ENCODE peak calls at places on chromosomes 1 and 21, in eight cellular contexts. L is IMR-90, M is DND-41, K is cardiac fibroblast, U is BJ, T is HFF-Myc, Q is lower leg skin, I is GM06990. C is an unnamed sample.

GRCh38 chr1:217911908-217912307 is 280.8 kb downstream of the SPATA17 start:
- DNase-seq in L (no peak), M (peak; percentile 6), K (no peak), U (no peak), T (no peak), Q (no peak), I (no peak), C (peak; percentile 7)

GRCh38 chr1:41870076-41870562 is 48.6 kb downstream of the HIVEP3 start:
- DNase-seq in L (peak; percentile 82), M (no peak), K (peak; percentile 31), U (no peak), T (no peak), Q (no peak), I (peak; percentile 34), C (peak; percentile 44)

GRCh38 chr1:220528679-220529529 is 968 bp downstream of the MARK1 start:
- DNase-seq in L (no peak), M (no peak), K (no peak), U (no peak), T (no peak), Q (peak; percentile 87), I (peak; percentile 15), C (no peak)

GRCh38 chr1:230787471-230787870 is 40.3 kb downstream of the CAPN9 start:
- DNase-seq in L (no peak), M (no peak), K (no peak), U (no peak), T (no peak), Q (peak; percentile 50), I (no peak), C (no peak)

GRCh38 chr1:71668059-71668458 is 587.2 kb upstream of the ZRANB2 start:
- DNase-seq in L (peak; percentile 44), M (no peak), K (no peak), U (no peak), T (no peak), Q (no peak), I (no peak), C (no peak)

GRCh38 chr1:5798151-5798730 is 194.0 kb downstream of the NPHP4 start:
- DNase-seq in L (no peak), M (no peak), K (no peak), U (no peak), T (no peak), Q (no peak), I (no peak), C (no peak)

GRCh38 chr1:11545793-11546192 is 66.8 kb downstream of the DISP3 start:
- DNase-seq in L (no peak), M (no peak), K (no peak), U (no peak), T (no peak), Q (no peak), I (no peak), C (no peak)

GRCh38 chr1:109667452-109668122 is at the start of gene GSTM2:
- DNase-seq in L (peak; percentile 77), M (peak; percentile 91), K (peak; percentile 92), U (peak; percentile 42), T (peak; percentile 30), Q (peak; percentile 99), I (peak; percentile 85), C (peak; percentile 91)

GRCh38 chr1:27179373-27179772 is 24.4 kb upstream of the SLC9A1 start:
- DNase-seq in L (no peak), M (no peak), K (peak; percentile 53), U (no peak), T (no peak), Q (no peak), I (no peak), C (no peak)

GRCh38 chr1:43522776-43523480 is 7.8 kb upstream of the PTPRF start:
- DNase-seq in L (peak; percentile 93), M (no peak), K (peak; percentile 29), U (peak; percentile 39), T (peak; percentile 25), Q (no peak), I (no peak), C (no peak)

GRCh38 chr1:180971273-180971997 is 51.2 kb downstream of the STX6 start:
- DNase-seq in L (no peak), M (no peak), K (no peak), U (no peak), T (no peak), Q (no peak), I (no peak), C (no peak)

GRCh38 chr1:44068442-44068861 is 37.2 kb upstream of the SLC6A9 start:
- DNase-seq in L (no peak), M (no peak), K (no peak), U (no peak), T (no peak), Q (no peak), I (peak; percentile 61), C (no peak)

GRCh38 chr21:44966135-44967081 is 26.6 kb downstream of the SLX9 start:
- DNase-seq in L (no peak), M (no peak), K (peak; percentile 44), U (no peak), T (no peak), Q (no peak), I (no peak), C (no peak)

GRCh38 chr1:66834926-66835325 is 33.9 kb upstream of the INSL5 start:
- DNase-seq in L (no peak), M (no peak), K (no peak), U (no peak), T (no peak), Q (no peak), I (no peak), C (no peak)

GRCh38 chr1:157992031-157992568 is 1.3 kb upstream of the KIRREL1 start:
- DNase-seq in L (peak; percentile 63), M (peak; percentile 78), K (peak; percentile 79), U (no peak), T (no peak), Q (peak; percentile 92), I (no peak), C (peak; percentile 67)

GRCh38 chr1:35506960-35507901 is 50.0 kb downstream of the KIAA0319L start:
- DNase-seq in L (no peak), M (peak; percentile 25), K (no peak), U (no peak), T (no peak), Q (no peak), I (peak; percentile 20), C (no peak)

GRCh38 chr1:202165267-202165941 is 5.0 kb upstream of the PTPN7 start:
- DNase-seq in L (no peak), M (peak; percentile 33), K (no peak), U (no peak), T (no peak), Q (peak; percentile 84), I (no peak), C (peak; percentile 86)

GRCh38 chr1:32652244-32652962 is 1.4 kb downstream of the RBBP4 start:
- DNase-seq in L (no peak), M (no peak), K (no peak), U (no peak), T (no peak), Q (no peak), I (no peak), C (no peak)

GRCh38 chr1:32650157-32650751 is at the start of gene ZBTB8OS:
- DNase-seq in L (peak; percentile 92), M (peak; percentile 92), K (peak; percentile 95), U (peak; percentile 53), T (peak; percentile 84), Q (peak; percentile 98), I (peak; percentile 78), C (peak; percentile 92)

GRCh38 chr1:32647308-32648134 is 2.8 kb downstream of the ZBTB8OS start:
- DNase-seq in L (no peak), M (no peak), K (no peak), U (no peak), T (no peak), Q (no peak), I (no peak), C (peak; percentile 45)

GRCh38 chr1:32651461-32652073 is 559 bp downstream of the RBBP4 start:
- DNase-seq in L (no peak), M (no peak), K (no peak), U (peak; percentile 0), T (no peak), Q (no peak), I (no peak), C (no peak)

GRCh38 chr1:32650752-32651460 is at the start of gene RBBP4:
- DNase-seq in L (peak; percentile 96), M (peak; percentile 99), K (peak; percentile 99), U (peak; percentile 75), T (peak; percentile 80), Q (peak; percentile 100), I (peak; percentile 100), C (peak; percentile 97)
- TF ChIP-seq CTCF in L (no peak), M (peak; percentile 8), K (no peak), U (no peak), T (no peak), Q (no peak), I (no peak), C (no peak)

GRCh38 chr1:200266871-200267270 is 143.0 kb downstream of the ZNF281 start:
- DNase-seq in L (no peak), M (no peak), K (no peak), U (no peak), T (no peak), Q (no peak), I (no peak), C (no peak)
- TF ChIP-seq CTCF in L (no peak), M (no peak), K (no peak), U (no peak), T (no peak), Q (no peak), I (no peak), C (no peak)

DNA sequence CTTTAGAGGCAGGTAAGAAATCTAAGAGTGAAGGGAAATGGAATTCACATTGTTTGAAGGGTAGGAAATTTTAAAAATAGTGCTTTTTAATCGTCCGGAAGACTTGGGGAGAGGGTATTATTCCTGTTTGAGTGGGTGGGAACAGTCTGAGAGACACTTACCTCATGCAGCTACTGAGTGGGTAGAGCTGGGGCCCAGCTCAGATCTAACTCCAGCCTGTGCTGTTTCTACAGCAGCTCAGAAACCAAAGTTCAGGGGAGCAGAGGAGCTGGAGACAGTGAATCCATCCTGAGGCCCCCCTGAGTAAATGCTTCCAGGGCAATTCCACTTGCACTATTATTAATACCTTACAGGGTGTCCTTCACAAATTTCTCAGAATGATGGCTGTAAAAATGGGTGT is 63.8 kb downstream of the FGGY start:
- DNase-seq in L (no peak), M (no peak), K (no peak), U (no peak), T (no peak), Q (no peak), I (no peak), C (no peak)
- TF ChIP-seq CTCF in L (no peak), M (no peak), K (no peak), U (no peak), T (no peak), Q (no peak), I (no peak), C (no peak)

DNA sequence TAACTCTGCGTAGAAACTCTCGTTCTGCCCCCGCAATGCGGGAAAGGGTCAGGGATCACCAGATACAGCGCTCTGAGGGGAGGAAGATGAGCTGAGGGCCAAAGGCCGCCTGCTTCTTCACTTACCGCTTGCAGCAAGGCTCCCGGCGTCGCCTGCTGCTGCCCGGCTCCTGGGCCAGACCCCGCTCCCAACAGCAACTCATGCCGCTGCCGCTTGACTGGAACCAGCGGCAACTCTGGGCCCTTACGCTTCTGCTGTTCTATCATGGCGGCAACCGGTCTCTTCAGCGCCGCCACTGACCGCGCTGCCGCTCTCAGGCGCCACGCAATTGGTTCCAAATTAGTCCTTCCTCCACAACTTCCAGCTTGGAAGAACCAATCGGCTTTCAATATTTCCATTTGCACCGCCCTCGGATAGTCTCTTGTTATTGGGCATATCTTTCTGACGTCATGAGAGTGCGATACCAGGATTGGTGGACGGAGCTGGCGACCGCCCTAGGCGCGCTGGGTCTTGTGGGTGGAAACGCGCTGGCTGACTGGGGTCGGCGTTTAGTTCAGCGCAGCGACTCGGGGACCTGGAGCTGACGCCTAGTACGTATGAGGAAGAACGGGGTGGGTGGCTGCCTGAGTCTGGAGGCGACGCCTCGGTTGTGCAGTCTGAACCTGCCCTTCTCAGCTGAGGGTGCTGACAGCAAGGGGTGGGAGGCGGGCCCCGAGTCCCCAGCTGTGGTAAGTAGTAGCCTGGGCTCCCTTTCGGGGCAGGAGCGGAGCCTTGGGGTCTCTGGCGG is at the start of the genes SNRNP40 and ZCCHC17:
- DNase-seq in L (peak; percentile 99), M (peak; percentile 98), K (peak; percentile 99), U (peak; percentile 99), T (peak; percentile 99), Q (peak; percentile 99), I (peak; percentile 96), C (peak; percentile 97)
- TF ChIP-seq CTCF in L (no peak), M (peak; percentile 31), K (peak; percentile 12), U (peak; percentile 23), T (no peak), Q (no peak), I (no peak), C (no peak)

C was measured in activated CD8-positive, alpha-beta T cell treated with anti-CD3 and anti-CD28 coated beads for 36 hours.